ENCODE peak calls at places on chromosomes 11 and 22, in five cellular contexts. T, V, S, I and X are unnamed samples.

GRCh38 chr11:83493918-83494317 is 207.8 kb upstream of the CCDC90B start:
- DNase-seq in T (peak; percentile 61), V (no peak), S (no peak), I (no peak), X (no peak)

GRCh38 chr11:61567286-61568061 is 13.4 kb downstream of the SYT7 start:
- DNase-seq in T (peak; percentile 82), V (peak; percentile 74), S (peak; percentile 63), I (peak; percentile 92), X (peak; percentile 90)

GRCh38 chr11:34343153-34343552 is 14.7 kb downstream of the ABTB2 start:
- DNase-seq in T (no peak), V (no peak), S (no peak), I (no peak), X (no peak)

GRCh38 chr11:1153105-1153950 is 4.4 kb upstream of the MUC5AC start:
- DNase-seq in T (no peak), V (no peak), S (peak; percentile 28), I (no peak), X (peak; percentile 9)

GRCh38 chr22:45065726-45066125 is 55.9 kb upstream of the PHF21B start:
- DNase-seq in T (no peak), V (no peak), S (no peak), I (no peak), X (no peak)

GRCh38 chr11:131841028-131841427 is 470.6 kb downstream of the NTM start:
- DNase-seq in T (no peak), V (no peak), S (no peak), I (no peak), X (no peak)

GRCh38 chr11:123822022-123822421 is 15.9 kb upstream of the OR6M1 start:
- DNase-seq in T (no peak), V (no peak), S (no peak), I (no peak), X (peak; percentile 49)

GRCh38 chr11:78000193-78000592 is 5.7 kb upstream of the INTS4 start:
- DNase-seq in T (peak; percentile 63), V (peak; percentile 83), S (peak; percentile 67), I (peak; percentile 92), X (peak; percentile 78)

GRCh38 chr11:134391170-134391569 is 20.9 kb downstream of the B3GAT1 start:
- DNase-seq in T (no peak), V (no peak), S (no peak), I (no peak), X (no peak)

GRCh38 chr11:102751673-102752072 is 26.9 kb upstream of the MMP8 start:
- DNase-seq in T (no peak), V (no peak), S (no peak), I (peak; percentile 43), X (no peak)

GRCh38 chr11:1370186-1371025 is 19.3 kb upstream of the BRSK2 start:
- DNase-seq in T (no peak), V (no peak), S (peak; percentile 19), I (no peak), X (no peak)

GRCh38 chr22:24367841-24368240 is 59.6 kb upstream of the ADORA2A start:
- DNase-seq in T (no peak), V (no peak), S (no peak), I (no peak), X (no peak)

GRCh38 chr11:11976476-11977187 is 31.8 kb downstream of the DKK3 start:
- DNase-seq in T (no peak), V (no peak), S (no peak), I (no peak), X (no peak)

GRCh38 chr22:45441158-45441557 is 27.7 kb downstream of the RIBC2 start:
- DNase-seq in T (peak; percentile 68), V (peak; percentile 30), S (peak; percentile 70), I (peak; percentile 77), X (peak; percentile 78)

GRCh38 chr11:2382927-2383822 is 6.1 kb downstream of the CD81 start:
- DNase-seq in T (no peak), V (peak; percentile 51), S (no peak), I (peak; percentile 56), X (no peak)

GRCh38 chr11:74937696-74938475 is 11.0 kb downstream of the XRRA1 start:
- DNase-seq in T (no peak), V (no peak), S (no peak), I (no peak), X (no peak)

GRCh38 chr22:30181459-30182353 is 64.9 kb downstream of the LIF start:
- DNase-seq in T (no peak), V (no peak), S (no peak), I (no peak), X (no peak)

GRCh38 chr22:19607198-19608113 is 83.2 kb upstream of the CLDN5 start:
- DNase-seq in T (peak; percentile 27), V (peak; percentile 26), S (no peak), I (peak; percentile 53), X (peak; percentile 63)

DNA sequence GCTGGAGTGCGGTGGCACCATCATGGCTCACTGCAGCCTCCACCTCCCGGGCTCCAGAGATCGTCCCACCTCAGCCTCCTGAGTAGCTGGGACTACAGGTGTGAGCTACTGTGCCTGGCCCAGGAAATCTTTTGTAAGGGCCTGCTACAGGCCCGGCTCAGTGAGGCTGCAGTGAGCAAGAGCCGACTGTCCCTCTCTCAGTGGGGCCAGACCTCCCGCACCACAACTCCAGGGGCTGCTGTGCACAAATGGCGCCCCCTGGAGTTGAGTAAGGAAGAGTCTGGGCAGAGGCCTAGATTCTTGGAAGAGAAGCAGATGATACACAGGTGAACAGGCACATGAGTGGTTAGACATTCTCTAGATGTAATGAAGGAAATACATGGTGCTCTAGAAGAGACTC is 7.0 kb downstream of the SERHL2 start:
- DNase-seq in T (no peak), V (peak; percentile 64), S (peak; percentile 59), I (peak; percentile 85), X (no peak)
- TF ChIP-seq EZH2phosphoT487 in T (no peak), V (no peak), S (no peak), I (no peak), X (no peak)

DNA sequence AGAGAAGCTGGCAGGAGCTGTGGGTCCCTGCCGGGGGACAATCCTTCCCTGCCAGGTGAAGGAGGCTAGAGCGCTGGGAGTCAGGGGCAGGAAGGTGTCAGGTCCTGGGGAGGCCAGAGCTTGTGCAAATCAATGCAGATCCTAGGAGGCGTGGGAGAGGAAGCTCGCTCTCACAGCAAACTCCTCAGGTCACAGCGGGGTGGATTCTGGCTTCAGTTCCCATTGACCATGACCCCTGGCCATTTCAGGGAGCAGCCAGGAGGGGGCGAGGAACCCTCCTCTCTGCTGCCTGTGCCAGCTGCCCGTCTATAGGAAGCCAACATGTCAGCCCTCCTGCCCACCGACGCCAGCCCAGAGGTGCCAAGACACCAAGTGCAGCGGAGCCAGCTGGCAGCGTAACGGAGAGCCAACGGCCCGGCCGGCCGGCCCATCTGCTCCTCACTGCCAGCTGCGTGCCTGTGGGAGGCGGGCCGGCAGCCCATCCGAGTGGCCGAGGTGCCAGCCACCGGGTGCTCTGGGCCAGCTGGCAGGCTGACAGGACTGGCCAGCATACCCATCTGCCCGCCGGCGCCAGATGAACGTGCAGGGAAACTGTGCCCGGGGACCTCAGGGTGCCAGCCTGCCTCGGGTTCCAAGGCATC is 374.9 kb downstream of the MIAT start:
- DNase-seq in T (no peak), V (no peak), S (peak; percentile 85), I (peak; percentile 87), X (no peak)
- TF ChIP-seq CTCF in T (no peak), V (peak; percentile 16), S (peak; percentile 48), I (peak; percentile 66), X (peak; percentile 3)

GRCh38 chr11:111512296-111513239 is at the start of gene BTG4:
- DNase-seq in T (peak; percentile 24), V (no peak), S (peak; percentile 68), I (peak; percentile 69), X (peak; percentile 34)
- TF ChIP-seq EZH2phosphoT487 in T (no peak), V (no peak), S (no peak), I (no peak), X (no peak)

GRCh38 chr11:4546876-4547275 is 1.9 kb downstream of the OR52M1 start:
- DNase-seq in T (no peak), V (no peak), S (no peak), I (no peak), X (no peak)

GRCh38 chr11:4551346-4551979 is 6.5 kb downstream of the OR52M1 start:
- DNase-seq in T (no peak), V (no peak), S (peak; percentile 5), I (peak; percentile 64), X (no peak)
- TF ChIP-seq CTCF in T (peak; percentile 58), V (peak; percentile 67), S (peak; percentile 52), I (peak; percentile 55), X (peak; percentile 24)